ENCODE peak calls at places on chromosomes 11 and 22, in six cellular contexts. L is heart right ventricle, G is brain microvascular endothelial cell, D is right atrium auricular region, Y is cardiac muscle cell, U is kidney. T is an unnamed sample.

GRCh38 chr11:44622190-44622650 is 56.8 kb downstream of the CD82 start:
- DNase-seq in U (no peak), L (no peak), D (peak), Y (no peak), G (no peak), T (no peak)

GRCh38 chr11:43907028-43907966 is 26.7 kb downstream of the ALKBH3 start:
- DNase-seq in G (no peak), L (no peak), D (no peak), U (no peak), Y (no peak), T (no peak)

GRCh38 chr22:22403771-22404170 is 104.8 kb downstream of the ZNF280B start:
- DNase-seq in U (no peak), Y (no peak), D (peak), L (no peak), G (no peak), T (no peak)

GRCh38 chr11:18704698-18705097 is 6.1 kb downstream of the TMEM86A start:
- DNase-seq in G (no peak), U (no peak), L (no peak), Y (peak), D (no peak), T (no peak)

GRCh38 chr22:46428171-46428570 is 92.7 kb downstream of the TRMU start:
- DNase-seq in U (no peak), L (no peak), D (no peak), G (no peak), Y (no peak), T (no peak)

GRCh38 chr11:67400251-67400941 is 1.3 kb downstream of the PPP1CA start:
- DNase-seq in D (no peak), U (no peak), Y (peak), L (no peak), G (no peak), T (no peak)

GRCh38 chr11:14248577-14248976 is 110.4 kb downstream of the RRAS2 start:
- DNase-seq in Y (no peak), L (no peak), G (no peak), D (no peak), U (no peak), T (peak)

GRCh38 chr11:123690490-123690889 is 36.1 kb upstream of the SCN3B start:
- DNase-seq in D (no peak), Y (peak), L (no peak), U (no peak), G (peak), T (no peak)

GRCh38 chr11:68704887-68705286 is 20.5 kb downstream of the GAL start:
- DNase-seq in G (no peak), U (no peak), D (no peak), L (no peak), Y (no peak), T (peak)

GRCh38 chr22:45159652-45160462 is 3.9 kb upstream of the NUP50 start:
- DNase-seq in G (no peak), L (no peak), Y (peak), U (no peak), D (no peak), T (peak)

GRCh38 chr22:29574762-29575450 is 6.0 kb downstream of the NIPSNAP1 start:
- DNase-seq in L (no peak), Y (no peak), G (no peak), D (no peak), U (no peak), T (no peak)

GRCh38 chr11:14773755-14774154 is 118.3 kb downstream of the CYP2R1 start:
- DNase-seq in Y (peak), D (no peak), G (no peak), L (no peak), U (no peak), T (peak)

GRCh38 chr22:48504519-48505140 is 1323.0 kb downstream of the BRD1 start:
- DNase-seq in U (peak), D (no peak), L (no peak), G (no peak), Y (no peak), T (no peak)

GRCh38 chr22:30945653-30946052 is 22.9 kb downstream of the MORC2 start:
- DNase-seq in Y (no peak), L (no peak), U (no peak), G (no peak), D (no peak), T (no peak)

GRCh38 chr11:3153291-3153861 is 11.7 kb downstream of the OSBPL5 start:
- DNase-seq in Y (peak), U (peak), G (peak), L (peak), D (peak), T (no peak)

GRCh38 chr11:93000511-93001476 is 31.3 kb downstream of the MTNR1B start:
- DNase-seq in D (no peak), G (peak), U (no peak), L (no peak), Y (peak), T (no peak)

GRCh38 chr22:22387386-22387736 is 121.2 kb downstream of the ZNF280B start:
- DNase-seq in Y (no peak), L (no peak), G (no peak), D (no peak), U (no peak), T (no peak)

GRCh38 chr11:72740060-72740424 is 12.2 kb downstream of the ARAP1 start:
- DNase-seq in Y (no peak), D (no peak), U (peak), G (no peak), L (no peak), T (no peak)

GRCh38 chr11:66868082-66868725 is 11.3 kb downstream of the LRFN4 start:
- DNase-seq in U (no peak), Y (no peak), D (no peak), L (no peak), G (no peak), T (no peak)

GRCh38 chr11:3866206-3866605 is 10.7 kb downstream of the STIM1 start:
- DNase-seq in G (peak), Y (peak), D (no peak), L (peak), U (no peak), T (no peak)

GRCh38 chr11:112597290-112597689 is 336.6 kb upstream of the PLET1 start:
- DNase-seq in L (no peak), Y (no peak), D (no peak), G (no peak), U (no peak), T (no peak)

GRCh38 chr11:3901249-3902025 is 46.0 kb downstream of the STIM1 start:
- DNase-seq in G (no peak), D (no peak), U (no peak), Y (no peak), L (no peak), T (no peak)

GRCh38 chr11:133905677-133906156 is 51.1 kb downstream of the IGSF9B start:
- DNase-seq in U (no peak), G (no peak), Y (no peak), L (no peak), D (no peak), T (no peak)

GRCh38 chr22:47309476-47309875 is 547.0 kb downstream of the TBC1D22A start:
- DNase-seq in Y (no peak), L (no peak), G (no peak), D (no peak), U (no peak), T (no peak)

GRCh38 chr11:35593143-35593542 is 25.1 kb upstream of the FJX1 start:
- DNase-seq in D (peak), U (no peak), L (no peak), Y (peak), G (peak), T (no peak)

DNA sequence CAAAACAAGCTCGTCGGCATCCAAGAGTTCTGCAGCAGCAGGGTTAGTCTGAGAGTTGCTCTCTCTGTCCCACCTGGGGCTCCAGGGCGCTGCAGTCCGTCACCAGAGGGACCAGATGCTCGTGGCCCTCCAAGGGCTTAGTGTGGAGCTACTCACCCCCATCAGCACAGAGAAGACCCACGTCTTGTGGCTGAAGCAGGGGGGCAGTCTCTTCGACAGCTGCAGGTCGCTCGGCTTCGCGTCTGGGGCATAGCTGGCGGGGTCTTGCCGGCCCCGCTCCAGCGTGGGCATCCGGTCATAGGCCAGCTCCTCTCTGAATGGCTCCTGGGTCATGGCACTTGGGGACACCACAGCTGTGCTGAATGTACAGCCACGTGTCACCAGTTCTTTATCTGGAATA is 656 bp downstream of the MLC1 start:
- DNase-seq in L (no peak), U (no peak), G (no peak), D (no peak), Y (no peak), T (no peak)
- H3K4me3 ChIP-seq in L (no peak), U (no peak), G (no peak), D (no peak), Y (no peak), T (no peak)

GRCh38 chr11:64206457-64207246 is at the start of gene FERMT3:
- DNase-seq in U (peak), L (peak), D (no peak), Y (no peak), G (no peak), T (peak)
- H3K4me3 ChIP-seq in U (peak), L (peak), D (peak), Y (no peak), G (no peak), T (no peak)

GRCh38 chr11:113947989-113948388 is 26.9 kb upstream of the HTR3A start:
- DNase-seq in L (no peak), G (no peak), Y (no peak), U (no peak), D (no peak), T (no peak)
- H3K4me3 ChIP-seq in L (no peak), G (no peak), Y (no peak), U (no peak), D (no peak), T (no peak)

DNA sequence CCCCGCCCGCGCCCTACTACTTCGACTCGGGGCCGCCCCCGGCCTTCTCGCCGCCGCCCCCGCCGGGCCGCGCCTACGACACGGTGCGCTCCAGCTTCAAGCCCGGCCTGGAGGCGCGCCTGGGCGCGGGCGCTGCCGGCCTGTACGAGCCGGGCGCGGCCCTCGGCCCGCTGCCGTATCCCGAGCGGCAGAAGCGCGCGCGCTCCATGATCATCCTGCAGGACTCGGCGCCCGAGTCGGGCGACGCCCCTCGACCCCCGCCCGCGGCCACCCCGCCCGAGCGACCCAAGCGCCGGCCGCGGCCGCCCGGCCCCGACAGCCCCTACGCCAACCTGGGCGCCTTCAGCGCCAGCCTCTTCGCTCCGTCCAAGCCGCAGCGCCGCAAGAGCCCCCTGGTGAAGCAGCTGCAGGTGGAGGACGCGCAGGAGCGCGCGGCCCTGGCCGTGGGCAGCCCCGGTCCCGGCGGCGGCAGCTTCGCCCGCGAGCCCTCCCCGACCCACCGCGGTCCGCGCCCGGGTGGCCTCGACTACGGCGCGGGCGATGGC is 17.6 kb upstream of the ACR start:
- DNase-seq in D (no peak), L (no peak), G (no peak), U (no peak), Y (peak), T (peak)
- H3K4me3 ChIP-seq in D (peak), L (no peak), G (no peak), U (no peak), Y (peak), T (peak)